ENCODE peak calls at places on chromosomes 13 and 19, in five cellular contexts. One of them, this sample, is unnamed.

GRCh38 chr13:36030670-36031331 is 100.4 kb downstream of the DCLK1 start:
- DNase-seq in tibial artery: peak; percentile 26
- DNase-seq in tibial nerve: no peak
- DNase-seq in AG04450: no peak
- DNase-seq in cardiac fibroblast: peak; percentile 93
- DNase-seq in this sample: peak; percentile 95

GRCh38 chr13:67224148-67224846 is 5.8 kb downstream of the PCDH9 start:
- DNase-seq in AG04450: peak; percentile 68
- DNase-seq in cardiac fibroblast: peak; percentile 92
- DNase-seq in tibial artery: peak; percentile 74
- DNase-seq in tibial nerve: peak; percentile 75
- DNase-seq in this sample: peak; percentile 86

GRCh38 chr19:35911790-35912189 is 3.7 kb upstream of the TYROBP start:
- DNase-seq in AG04450: no peak
- DNase-seq in tibial nerve: no peak
- DNase-seq in tibial artery: no peak
- DNase-seq in cardiac fibroblast: no peak
- DNase-seq in this sample: no peak

GRCh38 chr19:2282062-2282861 is at the start of gene PEAK3:
- DNase-seq in tibial artery: peak; percentile 79
- DNase-seq in tibial nerve: peak; percentile 41
- DNase-seq in AG04450: no peak
- DNase-seq in cardiac fibroblast: peak; percentile 51
- DNase-seq in this sample: no peak

GRCh38 chr13:39623466-39623865 is 20.5 kb upstream of the LHFPL6 start:
- DNase-seq in tibial artery: no peak
- DNase-seq in tibial nerve: no peak
- DNase-seq in AG04450: no peak
- DNase-seq in cardiac fibroblast: no peak
- DNase-seq in this sample: no peak

GRCh38 chr19:49985926-49986325 is 25.0 kb upstream of the SIGLEC11 start:
- DNase-seq in AG04450: no peak
- DNase-seq in tibial artery: no peak
- DNase-seq in tibial nerve: no peak
- DNase-seq in cardiac fibroblast: no peak
- DNase-seq in this sample: no peak

GRCh38 chr13:86108334-86108733 is 309.1 kb upstream of the SLITRK6 start:
- DNase-seq in tibial artery: no peak
- DNase-seq in AG04450: no peak
- DNase-seq in tibial nerve: no peak
- DNase-seq in cardiac fibroblast: no peak
- DNase-seq in this sample: no peak

GRCh38 chr13:39132286-39132685 is 94.0 kb downstream of the NHLRC3 start:
- DNase-seq in tibial nerve: no peak
- DNase-seq in tibial artery: no peak
- DNase-seq in AG04450: no peak
- DNase-seq in cardiac fibroblast: no peak
- DNase-seq in this sample: no peak

GRCh38 chr13:45496942-45497341 is 32.2 kb downstream of the COG3 start:
- DNase-seq in cardiac fibroblast: no peak
- DNase-seq in tibial artery: no peak
- DNase-seq in tibial nerve: no peak
- DNase-seq in AG04450: no peak
- DNase-seq in this sample: no peak

GRCh38 chr13:70613295-70613694 is 505.0 kb upstream of the KLHL1 start:
- DNase-seq in cardiac fibroblast: no peak
- DNase-seq in tibial artery: no peak
- DNase-seq in tibial nerve: no peak
- DNase-seq in AG04450: no peak
- DNase-seq in this sample: no peak

GRCh38 chr13:73939071-73939380 is 195.2 kb downstream of the KLF12 start:
- DNase-seq in tibial artery: no peak
- DNase-seq in AG04450: no peak
- DNase-seq in cardiac fibroblast: no peak
- DNase-seq in tibial nerve: no peak
- DNase-seq in this sample: no peak

GRCh38 chr13:78875792-78876580 is 217.0 kb upstream of the OBI1 start:
- DNase-seq in tibial nerve: no peak
- DNase-seq in cardiac fibroblast: no peak
- DNase-seq in AG04450: no peak
- DNase-seq in tibial artery: no peak
- DNase-seq in this sample: no peak

GRCh38 chr19:42421591-42422031 is 5.6 kb downstream of the LIPE start:
- DNase-seq in tibial nerve: no peak
- DNase-seq in cardiac fibroblast: peak; percentile 39
- DNase-seq in tibial artery: no peak
- DNase-seq in AG04450: no peak
- DNase-seq in this sample: peak; percentile 10

GRCh38 chr19:21751379-21751778 is 16.0 kb downstream of the ZNF100 start:
- DNase-seq in tibial artery: no peak
- DNase-seq in AG04450: no peak
- DNase-seq in cardiac fibroblast: peak; percentile 29
- DNase-seq in tibial nerve: no peak
- DNase-seq in this sample: peak; percentile 5

GRCh38 chr13:33691980-33692379 is 126.0 kb upstream of the RFC3 start:
- DNase-seq in cardiac fibroblast: no peak
- DNase-seq in tibial artery: no peak
- DNase-seq in tibial nerve: no peak
- DNase-seq in AG04450: no peak
- DNase-seq in this sample: no peak

GRCh38 chr19:15587663-15588062 is 27.4 kb upstream of the CYP4F8 start:
- DNase-seq in tibial nerve: no peak
- DNase-seq in tibial artery: peak; percentile 49
- DNase-seq in AG04450: no peak
- DNase-seq in cardiac fibroblast: no peak
- DNase-seq in this sample: no peak

GRCh38 chr13:91659583-91660415 is 261.4 kb downstream of the GPC5 start:
- DNase-seq in tibial artery: no peak
- DNase-seq in cardiac fibroblast: no peak
- DNase-seq in AG04450: no peak
- DNase-seq in tibial nerve: no peak
- DNase-seq in this sample: no peak

GRCh38 chr13:114130708-114131580 is 1.5 kb downstream of the RASA3 start:
- DNase-seq in cardiac fibroblast: peak; percentile 69
- DNase-seq in tibial artery: peak; percentile 65
- DNase-seq in AG04450: peak; percentile 59
- DNase-seq in tibial nerve: no peak
- DNase-seq in this sample: peak; percentile 80

GRCh38 chr13:21550918-21551317 is 53.1 kb downstream of the MICU2 start:
- DNase-seq in tibial nerve: no peak
- DNase-seq in AG04450: no peak
- DNase-seq in cardiac fibroblast: no peak
- DNase-seq in tibial artery: no peak
- DNase-seq in this sample: no peak

GRCh38 chr19:15508035-15508710 is at the start of gene CYP4F22:
- DNase-seq in cardiac fibroblast: no peak
- DNase-seq in AG04450: no peak
- DNase-seq in tibial artery: no peak
- DNase-seq in tibial nerve: no peak
- DNase-seq in this sample: no peak

DNA sequence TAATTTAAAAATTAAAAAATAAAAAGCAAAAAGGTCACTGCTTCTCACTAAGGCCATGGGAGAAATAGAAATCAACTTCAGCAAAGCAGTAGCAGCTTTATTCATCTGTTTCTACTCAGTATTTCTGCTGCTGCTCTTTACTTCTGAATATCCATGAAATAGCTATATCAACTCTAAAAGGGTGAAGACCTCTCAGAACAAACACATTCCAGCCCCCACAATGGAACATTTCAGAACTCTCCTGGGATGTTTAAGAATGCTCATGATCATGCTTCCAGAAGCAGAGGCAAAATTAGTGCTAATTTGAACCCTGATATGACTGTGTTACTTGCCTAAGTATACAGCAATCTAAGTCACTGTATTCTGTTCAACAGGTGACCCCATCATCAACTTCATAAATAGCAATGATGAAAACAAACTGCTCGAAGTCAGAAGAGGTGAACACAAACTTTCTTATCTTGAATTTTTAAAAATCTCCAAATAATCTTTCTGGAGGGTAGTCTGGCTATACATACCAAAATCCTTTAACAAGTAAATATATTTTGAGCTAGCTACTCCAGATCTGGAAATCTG is 29.6 kb upstream of the DOCK9 start:
- DNase-seq in tibial nerve: no peak
- DNase-seq in tibial artery: no peak
- DNase-seq in cardiac fibroblast: peak; percentile 46
- DNase-seq in AG04450: no peak
- DNase-seq in this sample: no peak
- H3K4me3 ChIP-seq in tibial nerve: no peak overlapping the region
- H3K4me3 ChIP-seq in tibial artery: no peak overlapping the region
- H3K4me3 ChIP-seq in cardiac fibroblast: no peak overlapping the region
- H3K4me3 ChIP-seq in AG04450: no peak overlapping the region
- H3K4me3 ChIP-seq in this sample: no peak overlapping the region

GRCh38 chr19:31328238-31328637 is 21.0 kb downstream of the TSHZ3 start:
- DNase-seq in AG04450: no peak
- DNase-seq in tibial nerve: no peak
- DNase-seq in cardiac fibroblast: no peak
- DNase-seq in tibial artery: no peak
- DNase-seq in this sample: no peak

GRCh38 chr19:31325342-31325741 is 23.9 kb downstream of the TSHZ3 start:
- DNase-seq in tibial nerve: no peak
- DNase-seq in cardiac fibroblast: no peak
- DNase-seq in tibial artery: no peak
- DNase-seq in AG04450: no peak
- DNase-seq in this sample: no peak

GRCh38 chr19:31329819-31330218 is 19.4 kb downstream of the TSHZ3 start:
- DNase-seq in AG04450: no peak
- DNase-seq in tibial nerve: no peak
- DNase-seq in tibial artery: no peak
- DNase-seq in cardiac fibroblast: no peak
- DNase-seq in this sample: no peak

GRCh38 chr19:31330237-31330636 is 19.0 kb downstream of the TSHZ3 start:
- DNase-seq in tibial nerve: no peak
- DNase-seq in AG04450: no peak
- DNase-seq in tibial artery: no peak
- DNase-seq in cardiac fibroblast: no peak
- DNase-seq in this sample: no peak

DNA sequence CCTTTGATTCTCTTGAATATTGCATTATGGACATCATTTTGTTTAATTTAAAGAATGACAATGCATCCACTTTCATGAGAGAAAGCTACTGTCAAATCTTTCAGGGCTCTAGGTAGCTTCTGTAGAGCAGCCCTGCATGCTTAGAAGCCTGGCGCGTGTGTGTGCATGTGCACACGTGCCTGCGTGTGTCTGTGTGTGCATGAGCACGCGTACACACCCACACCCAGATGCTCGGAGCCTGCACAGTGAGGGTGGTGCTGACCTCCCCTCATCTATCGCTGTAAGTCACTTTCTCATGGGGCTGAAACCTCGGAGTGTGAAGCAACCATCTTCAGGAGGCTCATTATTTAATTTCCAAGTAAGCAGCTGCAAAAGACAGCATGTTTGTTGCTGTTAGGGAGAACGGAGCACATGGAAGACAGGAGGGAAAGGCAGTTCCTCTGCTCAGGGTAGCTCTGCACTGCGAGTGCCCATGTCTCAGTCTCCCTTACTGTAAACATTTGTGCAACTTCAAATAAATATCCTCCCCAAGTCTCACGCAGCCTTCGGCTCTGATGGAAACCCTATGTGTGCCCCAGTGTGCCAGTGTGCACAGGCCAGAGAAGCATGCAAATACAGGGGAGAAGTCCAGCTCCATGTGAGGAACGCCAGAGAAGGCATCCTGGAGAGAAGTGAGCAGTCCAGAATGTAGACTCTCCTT is 22.8 kb downstream of the TSHZ3 start:
- DNase-seq in tibial artery: no peak
- DNase-seq in tibial nerve: no peak
- DNase-seq in AG04450: no peak
- DNase-seq in cardiac fibroblast: no peak
- DNase-seq in this sample: no peak
- TF ChIP-seq CTCF in tibial artery: no peak
- TF ChIP-seq CTCF in tibial nerve: no peak
- TF ChIP-seq CTCF in AG04450: no peak
- TF ChIP-seq CTCF in cardiac fibroblast: no peak
- TF ChIP-seq CTCF in this sample: no peak

DNA sequence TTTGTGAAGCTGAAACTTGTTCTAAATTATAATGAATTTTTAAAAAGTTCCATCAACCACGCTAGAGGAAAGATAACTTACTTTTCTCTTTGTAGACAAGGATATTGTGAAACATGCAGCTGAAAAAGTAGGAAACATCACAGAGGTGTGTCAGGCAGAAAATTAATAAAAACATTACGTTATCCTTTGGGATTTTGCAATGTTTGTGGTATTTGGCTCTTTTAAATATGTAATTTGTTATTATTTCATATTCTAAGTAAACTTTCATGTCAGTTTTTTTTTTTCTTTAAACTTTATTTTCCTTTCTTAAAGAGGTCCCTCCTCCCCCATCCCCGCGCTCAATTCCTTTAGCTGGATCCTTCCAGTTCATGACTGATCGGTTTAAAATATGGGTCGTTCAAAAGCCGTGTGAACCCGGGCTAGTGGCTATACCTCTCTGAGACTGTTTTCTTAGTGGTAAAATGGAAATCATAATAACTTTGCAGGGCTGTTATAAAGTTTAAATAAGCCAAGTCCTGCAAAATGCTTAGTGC is 745 bp upstream of the CCDC61 start:
- DNase-seq in cardiac fibroblast: no peak
- DNase-seq in AG04450: no peak
- DNase-seq in tibial artery: no peak
- DNase-seq in tibial nerve: no peak
- DNase-seq in this sample: no peak
- H3K4me3 ChIP-seq in cardiac fibroblast: peak overlapping the region; percentile 60
- H3K4me3 ChIP-seq in AG04450: peak overlapping the region; percentile 71
- H3K4me3 ChIP-seq in tibial artery: peak overlapping the region; percentile 85
- H3K4me3 ChIP-seq in tibial nerve: peak overlapping the region; percentile 61
- H3K4me3 ChIP-seq in this sample: peak overlapping the region; percentile 79

GRCh38 chr19:45773384-45773783 is 4.3 kb upstream of the SIX5 start:
- DNase-seq in tibial artery: no peak
- DNase-seq in tibial nerve: no peak
- DNase-seq in cardiac fibroblast: no peak
- DNase-seq in AG04450: no peak
- DNase-seq in this sample: no peak

GRCh38 chr19:45772912-45773311 is 3.9 kb upstream of the SIX5 start:
- DNase-seq in AG04450: no peak
- DNase-seq in tibial artery: no peak
- DNase-seq in cardiac fibroblast: no peak
- DNase-seq in tibial nerve: no peak
- DNase-seq in this sample: no peak

GRCh38 chr19:45772130-45772880 is 3.3 kb upstream of the SIX5 start:
- DNase-seq in tibial nerve: no peak
- DNase-seq in tibial artery: no peak
- DNase-seq in AG04450: no peak
- DNase-seq in cardiac fibroblast: no peak
- DNase-seq in this sample: no peak

GRCh38 chr19:45777395-45777961 is 4.8 kb downstream of the DMPK start:
- DNase-seq in tibial artery: no peak
- DNase-seq in tibial nerve: no peak
- DNase-seq in AG04450: no peak
- DNase-seq in cardiac fibroblast: no peak
- DNase-seq in this sample: no peak

DNA sequence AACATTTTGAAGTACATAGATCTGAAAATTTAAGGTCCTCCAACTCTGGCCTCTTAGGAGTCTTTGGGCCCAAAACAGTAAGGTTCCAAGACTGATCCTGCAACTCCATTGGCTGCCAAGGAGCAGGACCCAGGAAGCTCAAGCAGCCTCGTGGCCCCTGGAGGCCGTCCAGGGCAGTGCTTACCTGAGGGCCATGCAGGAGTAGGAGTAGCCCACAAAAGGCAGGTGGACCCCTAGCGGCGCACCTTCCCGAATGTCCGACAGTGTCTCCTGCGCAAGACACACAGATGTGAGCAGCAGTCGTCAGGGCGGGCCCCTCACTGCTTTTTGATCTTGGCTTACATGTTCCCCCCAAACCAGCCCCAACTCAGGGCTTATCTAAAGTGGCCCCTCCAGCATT is 5.7 kb upstream of the SIX5 start:
- DNase-seq in tibial artery: no peak
- DNase-seq in AG04450: no peak
- DNase-seq in tibial nerve: no peak
- DNase-seq in cardiac fibroblast: no peak
- DNase-seq in this sample: no peak
- TF ChIP-seq CTCF in tibial artery: no peak
- TF ChIP-seq CTCF in AG04450: no peak
- TF ChIP-seq CTCF in tibial nerve: no peak
- TF ChIP-seq CTCF in cardiac fibroblast: no peak
- TF ChIP-seq CTCF in this sample: no peak